ENCODE peak calls at places on chromosomes 16 and 17, in five cellular contexts. One of them, this sample, is unnamed.
A peak's percentile ranks its signal among the peaks of the same experiment; 100 is the strongest.

GRCh38 chr17:252456-252855 is 71.0 kb upstream of the DOC2B start:
- DNase-seq in activated naive CD8-positive, alpha-beta T cell treated with anti-CD3 and anti-CD28 coated beads, Interleukin-2, amount 50 U/mL, for 24 hours: no peak
- DNase-seq in activated CD8-positive, alpha-beta T cell treated with anti-CD3 and anti-CD28 coated beads, Interleukin-2, amount 10 ng/mL, durations not matched to agents 7 days and 5 days: no peak
- DNase-seq in nucleus accumbens: no peak
- DNase-seq in T follicular helper cell: no peak
- DNase-seq in this sample: no peak

GRCh38 chr17:83050651-83051422 is 28.6 kb upstream of the METRNL start:
- DNase-seq in activated naive CD8-positive, alpha-beta T cell treated with anti-CD3 and anti-CD28 coated beads, Interleukin-2, amount 50 U/mL, for 24 hours: no peak
- DNase-seq in activated CD8-positive, alpha-beta T cell treated with anti-CD3 and anti-CD28 coated beads, Interleukin-2, amount 10 ng/mL, durations not matched to agents 7 days and 5 days: no peak
- DNase-seq in nucleus accumbens: no peak
- DNase-seq in T follicular helper cell: no peak
- DNase-seq in this sample: no peak

GRCh38 chr17:222172-222571 is 40.7 kb upstream of the DOC2B start:
- DNase-seq in activated naive CD8-positive, alpha-beta T cell treated with anti-CD3 and anti-CD28 coated beads, Interleukin-2, amount 50 U/mL, for 24 hours: no peak
- DNase-seq in activated CD8-positive, alpha-beta T cell treated with anti-CD3 and anti-CD28 coated beads, Interleukin-2, amount 10 ng/mL, durations not matched to agents 7 days and 5 days: no peak
- DNase-seq in nucleus accumbens: no peak
- DNase-seq in T follicular helper cell: no peak
- DNase-seq in this sample: no peak

GRCh38 chr16:70737377-70738082 is 51.7 kb upstream of the MTSS2 start:
- DNase-seq in activated naive CD8-positive, alpha-beta T cell treated with anti-CD3 and anti-CD28 coated beads, Interleukin-2, amount 50 U/mL, for 24 hours: peak; percentile 81
- DNase-seq in activated CD8-positive, alpha-beta T cell treated with anti-CD3 and anti-CD28 coated beads, Interleukin-2, amount 10 ng/mL, durations not matched to agents 7 days and 5 days: peak; percentile 91
- DNase-seq in nucleus accumbens: no peak
- DNase-seq in T follicular helper cell: peak; percentile 39
- DNase-seq in this sample: peak; percentile 62

GRCh38 chr16:28572659-28573510 is 19.2 kb downstream of the SGF29 start:
- DNase-seq in activated naive CD8-positive, alpha-beta T cell treated with anti-CD3 and anti-CD28 coated beads, Interleukin-2, amount 50 U/mL, for 24 hours: no peak
- DNase-seq in activated CD8-positive, alpha-beta T cell treated with anti-CD3 and anti-CD28 coated beads, Interleukin-2, amount 10 ng/mL, durations not matched to agents 7 days and 5 days: no peak
- DNase-seq in nucleus accumbens: no peak
- DNase-seq in T follicular helper cell: no peak
- DNase-seq in this sample: no peak

GRCh38 chr17:44794699-44795413 is 35.2 kb downstream of the GJC1 start:
- DNase-seq in activated naive CD8-positive, alpha-beta T cell treated with anti-CD3 and anti-CD28 coated beads, Interleukin-2, amount 50 U/mL, for 24 hours: no peak
- DNase-seq in activated CD8-positive, alpha-beta T cell treated with anti-CD3 and anti-CD28 coated beads, Interleukin-2, amount 10 ng/mL, durations not matched to agents 7 days and 5 days: no peak
- DNase-seq in nucleus accumbens: no peak
- DNase-seq in T follicular helper cell: no peak
- DNase-seq in this sample: no peak

GRCh38 chr17:76905036-76905435 is 36.8 kb downstream of the MGAT5B start:
- DNase-seq in activated naive CD8-positive, alpha-beta T cell treated with anti-CD3 and anti-CD28 coated beads, Interleukin-2, amount 50 U/mL, for 24 hours: no peak
- DNase-seq in activated CD8-positive, alpha-beta T cell treated with anti-CD3 and anti-CD28 coated beads, Interleukin-2, amount 10 ng/mL, durations not matched to agents 7 days and 5 days: no peak
- DNase-seq in nucleus accumbens: no peak
- DNase-seq in T follicular helper cell: no peak
- DNase-seq in this sample: no peak

GRCh38 chr17:1625053-1625452 is 3.6 kb downstream of the SLC43A2 start:
- DNase-seq in activated naive CD8-positive, alpha-beta T cell treated with anti-CD3 and anti-CD28 coated beads, Interleukin-2, amount 50 U/mL, for 24 hours: no peak
- DNase-seq in activated CD8-positive, alpha-beta T cell treated with anti-CD3 and anti-CD28 coated beads, Interleukin-2, amount 10 ng/mL, durations not matched to agents 7 days and 5 days: no peak
- DNase-seq in nucleus accumbens: no peak
- DNase-seq in T follicular helper cell: no peak
- DNase-seq in this sample: no peak

GRCh38 chr17:73288534-73289302 is 23.1 kb downstream of the CDC42EP4 start:
- DNase-seq in activated naive CD8-positive, alpha-beta T cell treated with anti-CD3 and anti-CD28 coated beads, Interleukin-2, amount 50 U/mL, for 24 hours: no peak
- DNase-seq in activated CD8-positive, alpha-beta T cell treated with anti-CD3 and anti-CD28 coated beads, Interleukin-2, amount 10 ng/mL, durations not matched to agents 7 days and 5 days: no peak
- DNase-seq in nucleus accumbens: no peak
- DNase-seq in T follicular helper cell: no peak
- DNase-seq in this sample: no peak

GRCh38 chr17:47810200-47810821 is 11.3 kb downstream of the OSBPL7 start:
- DNase-seq in activated naive CD8-positive, alpha-beta T cell treated with anti-CD3 and anti-CD28 coated beads, Interleukin-2, amount 50 U/mL, for 24 hours: no peak
- DNase-seq in activated CD8-positive, alpha-beta T cell treated with anti-CD3 and anti-CD28 coated beads, Interleukin-2, amount 10 ng/mL, durations not matched to agents 7 days and 5 days: no peak
- DNase-seq in nucleus accumbens: no peak
- DNase-seq in T follicular helper cell: no peak
- DNase-seq in this sample: peak; percentile 39

GRCh38 chr16:5041604-5042133 is 7.9 kb upstream of the NAGPA start:
- DNase-seq in activated naive CD8-positive, alpha-beta T cell treated with anti-CD3 and anti-CD28 coated beads, Interleukin-2, amount 50 U/mL, for 24 hours: no peak
- DNase-seq in activated CD8-positive, alpha-beta T cell treated with anti-CD3 and anti-CD28 coated beads, Interleukin-2, amount 10 ng/mL, durations not matched to agents 7 days and 5 days: no peak
- DNase-seq in nucleus accumbens: no peak
- DNase-seq in T follicular helper cell: no peak
- DNase-seq in this sample: no peak

GRCh38 chr16:29663020-29663828 is at the start of gene SPN:
- DNase-seq in activated naive CD8-positive, alpha-beta T cell treated with anti-CD3 and anti-CD28 coated beads, Interleukin-2, amount 50 U/mL, for 24 hours: peak; percentile 64
- DNase-seq in activated CD8-positive, alpha-beta T cell treated with anti-CD3 and anti-CD28 coated beads, Interleukin-2, amount 10 ng/mL, durations not matched to agents 7 days and 5 days: peak; percentile 73
- DNase-seq in nucleus accumbens: no peak
- DNase-seq in T follicular helper cell: no peak
- DNase-seq in this sample: peak; percentile 16

GRCh38 chr17:48561894-48562810 is 16.0 kb downstream of the HOXB4 start:
- DNase-seq in activated naive CD8-positive, alpha-beta T cell treated with anti-CD3 and anti-CD28 coated beads, Interleukin-2, amount 50 U/mL, for 24 hours: no peak
- DNase-seq in activated CD8-positive, alpha-beta T cell treated with anti-CD3 and anti-CD28 coated beads, Interleukin-2, amount 10 ng/mL, durations not matched to agents 7 days and 5 days: no peak
- DNase-seq in nucleus accumbens: no peak
- DNase-seq in T follicular helper cell: no peak
- DNase-seq in this sample: no peak

GRCh38 chr16:9238346-9238745 is 146.9 kb downstream of the HAPSTR1 start:
- DNase-seq in activated naive CD8-positive, alpha-beta T cell treated with anti-CD3 and anti-CD28 coated beads, Interleukin-2, amount 50 U/mL, for 24 hours: no peak
- DNase-seq in activated CD8-positive, alpha-beta T cell treated with anti-CD3 and anti-CD28 coated beads, Interleukin-2, amount 10 ng/mL, durations not matched to agents 7 days and 5 days: no peak
- DNase-seq in nucleus accumbens: no peak
- DNase-seq in T follicular helper cell: no peak
- DNase-seq in this sample: no peak

GRCh38 chr17:78665952-78666920 is 89.0 kb upstream of the DNAH17 start:
- DNase-seq in activated naive CD8-positive, alpha-beta T cell treated with anti-CD3 and anti-CD28 coated beads, Interleukin-2, amount 50 U/mL, for 24 hours: peak; percentile 52
- DNase-seq in activated CD8-positive, alpha-beta T cell treated with anti-CD3 and anti-CD28 coated beads, Interleukin-2, amount 10 ng/mL, durations not matched to agents 7 days and 5 days: peak; percentile 72
- DNase-seq in nucleus accumbens: no peak
- DNase-seq in T follicular helper cell: peak; percentile 40
- DNase-seq in this sample: peak; percentile 37

GRCh38 chr16:88772871-88773811 is 11.9 kb downstream of the PIEZO1 start:
- DNase-seq in activated naive CD8-positive, alpha-beta T cell treated with anti-CD3 and anti-CD28 coated beads, Interleukin-2, amount 50 U/mL, for 24 hours: no peak
- DNase-seq in activated CD8-positive, alpha-beta T cell treated with anti-CD3 and anti-CD28 coated beads, Interleukin-2, amount 10 ng/mL, durations not matched to agents 7 days and 5 days: no peak
- DNase-seq in nucleus accumbens: no peak
- DNase-seq in T follicular helper cell: no peak
- DNase-seq in this sample: no peak

GRCh38 chr17:17994271-17994670 is 21.6 kb downstream of the DRC3 start:
- DNase-seq in activated naive CD8-positive, alpha-beta T cell treated with anti-CD3 and anti-CD28 coated beads, Interleukin-2, amount 50 U/mL, for 24 hours: peak; percentile 20
- DNase-seq in activated CD8-positive, alpha-beta T cell treated with anti-CD3 and anti-CD28 coated beads, Interleukin-2, amount 10 ng/mL, durations not matched to agents 7 days and 5 days: peak; percentile 36
- DNase-seq in nucleus accumbens: no peak
- DNase-seq in T follicular helper cell: no peak
- DNase-seq in this sample: no peak

GRCh38 chr17:77223642-77224420 is 83.1 kb downstream of the SEC14L1 start:
- DNase-seq in activated naive CD8-positive, alpha-beta T cell treated with anti-CD3 and anti-CD28 coated beads, Interleukin-2, amount 50 U/mL, for 24 hours: no peak
- DNase-seq in activated CD8-positive, alpha-beta T cell treated with anti-CD3 and anti-CD28 coated beads, Interleukin-2, amount 10 ng/mL, durations not matched to agents 7 days and 5 days: no peak
- DNase-seq in nucleus accumbens: no peak
- DNase-seq in T follicular helper cell: no peak
- DNase-seq in this sample: no peak

GRCh38 chr16:4531816-4532215 is 6.8 kb downstream of the CDIP1 start:
- DNase-seq in activated naive CD8-positive, alpha-beta T cell treated with anti-CD3 and anti-CD28 coated beads, Interleukin-2, amount 50 U/mL, for 24 hours: no peak
- DNase-seq in activated CD8-positive, alpha-beta T cell treated with anti-CD3 and anti-CD28 coated beads, Interleukin-2, amount 10 ng/mL, durations not matched to agents 7 days and 5 days: no peak
- DNase-seq in nucleus accumbens: no peak
- DNase-seq in T follicular helper cell: no peak
- DNase-seq in this sample: no peak

GRCh38 chr17:2854662-2855061 is 58.4 kb downstream of the RAP1GAP2 start:
- DNase-seq in activated naive CD8-positive, alpha-beta T cell treated with anti-CD3 and anti-CD28 coated beads, Interleukin-2, amount 50 U/mL, for 24 hours: no peak
- DNase-seq in activated CD8-positive, alpha-beta T cell treated with anti-CD3 and anti-CD28 coated beads, Interleukin-2, amount 10 ng/mL, durations not matched to agents 7 days and 5 days: no peak
- DNase-seq in nucleus accumbens: no peak
- DNase-seq in T follicular helper cell: no peak
- DNase-seq in this sample: no peak

GRCh38 chr17:1972429-1973160 is 52.5 kb downstream of the RTN4RL1 start:
- DNase-seq in activated naive CD8-positive, alpha-beta T cell treated with anti-CD3 and anti-CD28 coated beads, Interleukin-2, amount 50 U/mL, for 24 hours: peak; percentile 10
- DNase-seq in activated CD8-positive, alpha-beta T cell treated with anti-CD3 and anti-CD28 coated beads, Interleukin-2, amount 10 ng/mL, durations not matched to agents 7 days and 5 days: no peak
- DNase-seq in nucleus accumbens: no peak
- DNase-seq in T follicular helper cell: no peak
- DNase-seq in this sample: no peak

GRCh38 chr17:62627219-62627903 is at the start of gene MRC2:
- DNase-seq in activated naive CD8-positive, alpha-beta T cell treated with anti-CD3 and anti-CD28 coated beads, Interleukin-2, amount 50 U/mL, for 24 hours: peak; percentile 58
- DNase-seq in activated CD8-positive, alpha-beta T cell treated with anti-CD3 and anti-CD28 coated beads, Interleukin-2, amount 10 ng/mL, durations not matched to agents 7 days and 5 days: peak; percentile 33
- DNase-seq in nucleus accumbens: no peak
- DNase-seq in T follicular helper cell: no peak
- DNase-seq in this sample: no peak